ENCODE peak calls at places on chromosomes 11 and 22, in eight cellular contexts. L is activated T-cell treated with anti-CD3 and anti-CD28 coated beads, Interleukin-2, amount 50 U/mL, for 72 hours; W is Right ventricle myocardium superior; T is activated naive CD8-positive, alpha-beta T cell treated with anti-CD3 and anti-CD28 coated beads, Interleukin-2, amount 50 U/mL, for 24 hours; K is midbrain; J is fibroblast of the aortic adventitia; O is HCT116; C is fibroblast of lung. Y is an unnamed sample.

GRCh38 chr11:6572215-6572614 is 31.2 kb downstream of the RRP8 start:
- DNase-seq in L (no peak), W (no peak), T (no peak), K (peak), J (peak), O (no peak), C (peak), Y (no peak)

GRCh38 chr11:58741127-58741526 is 9.4 kb upstream of the GLYAT start:
- DNase-seq in L (no peak), W (no peak), T (no peak), K (no peak), J (no peak), O (no peak), C (no peak), Y (no peak)

GRCh38 chr22:36193171-36193570 is 8.4 kb downstream of the APOL4 start:
- DNase-seq in L (no peak), W (no peak), T (no peak), K (no peak), J (no peak), O (no peak), C (no peak), Y (no peak)

GRCh38 chr22:33006220-33006954 is 51.8 kb downstream of the SYN3 start:
- DNase-seq in L (no peak), W (no peak), T (no peak), K (no peak), J (no peak), O (no peak), C (no peak), Y (no peak)

GRCh38 chr11:94563176-94563847 is 3.9 kb upstream of the PIWIL4 start:
- DNase-seq in L (no peak), W (no peak), T (no peak), K (no peak), J (peak), O (no peak), C (peak), Y (no peak)

GRCh38 chr11:17596711-17597110 is 49.7 kb downstream of the OTOG start:
- DNase-seq in L (no peak), W (no peak), T (no peak), K (no peak), J (no peak), O (no peak), C (no peak), Y (peak)

GRCh38 chr22:39534591-39535301 is 2.2 kb upstream of the RPS19BP1 start:
- DNase-seq in L (peak), W (peak), T (peak), K (peak), J (peak), O (no peak), C (peak), Y (peak)

GRCh38 chr11:74169736-74170458 is 905 bp downstream of the C2CD3 start:
- DNase-seq in L (no peak), W (no peak), T (no peak), K (no peak), J (no peak), O (no peak), C (no peak), Y (no peak)

GRCh38 chr11:8333431-8334401 is 70.0 kb upstream of the LMO1 start:
- DNase-seq in L (no peak), W (no peak), T (no peak), K (no peak), J (no peak), O (no peak), C (no peak), Y (no peak)

GRCh38 chr11:8707541-8708270 is 25.1 kb downstream of the RPL27A start:
- DNase-seq in L (no peak), W (peak), T (no peak), K (peak), J (no peak), O (no peak), C (no peak), Y (no peak)

GRCh38 chr11:23124996-23125395 is 264.7 kb upstream of the CCDC179 start:
- DNase-seq in L (no peak), W (no peak), T (no peak), K (no peak), J (no peak), O (no peak), C (peak), Y (no peak)

GRCh38 chr11:69495441-69496201 is 14.2 kb downstream of the LINC01488 start:
- DNase-seq in L (no peak), W (peak), T (no peak), K (no peak), J (no peak), O (no peak), C (no peak), Y (no peak)

GRCh38 chr11:8382436-8383053 is 118.9 kb upstream of the LMO1 start:
- DNase-seq in L (no peak), W (no peak), T (no peak), K (no peak), J (no peak), O (no peak), C (peak), Y (no peak)

GRCh38 chr22:20813056-20813455 is 39.1 kb downstream of the SERPIND1 start:
- DNase-seq in L (no peak), W (no peak), T (no peak), K (no peak), J (no peak), O (no peak), C (peak), Y (no peak)

GRCh38 chr11:132424433-132424832 is 1054.0 kb downstream of the NTM start:
- DNase-seq in L (no peak), W (no peak), T (no peak), K (no peak), J (no peak), O (no peak), C (no peak), Y (no peak)

GRCh38 chr22:16953206-16954059 is 54.6 kb downstream of the GAB4 start:
- DNase-seq in L (no peak), W (no peak), T (no peak), K (no peak), J (no peak), O (no peak), C (no peak), Y (no peak)

GRCh38 chr22:45008853-45009751 is 703 bp downstream of the PHF21B start:
- DNase-seq in L (peak), W (no peak), T (no peak), K (peak), J (no peak), O (no peak), C (no peak), Y (peak)

GRCh38 chr11:37972691-37973090 is 1374.7 kb upstream of the RAG2 start:
- DNase-seq in L (no peak), W (no peak), T (no peak), K (no peak), J (peak), O (no peak), C (peak), Y (no peak)

GRCh38 chr22:20106849-20107237 is 9.1 kb upstream of the RANBP1 start:
- DNase-seq in L (no peak), W (no peak), T (no peak), K (no peak), J (no peak), O (no peak), C (no peak), Y (no peak)

GRCh38 chr11:30608534-30608933 is 22.4 kb upstream of the MPPED2 start:
- DNase-seq in L (no peak), W (no peak), T (no peak), K (no peak), J (no peak), O (no peak), C (no peak), Y (no peak)

GRCh38 chr11:72758690-72759389 is 6.6 kb upstream of the ARAP1 start:
- DNase-seq in L (no peak), W (peak), T (no peak), K (peak), J (peak), O (no peak), C (peak), Y (no peak)

GRCh38 chr11:8809185-8809584 is 101.8 kb upstream of the AKIP1 start:
- DNase-seq in L (no peak), W (no peak), T (no peak), K (no peak), J (peak), O (no peak), C (no peak), Y (no peak)

GRCh38 chr11:45031912-45032519 is 81.3 kb upstream of the TP53I11 start:
- DNase-seq in L (no peak), W (no peak), T (no peak), K (no peak), J (no peak), O (no peak), C (no peak), Y (no peak)

GRCh38 chr22:50293441-50294318 is 13.8 kb downstream of the PLXNB2 start:
- DNase-seq in L (no peak), W (peak), T (peak), K (peak), J (peak), O (no peak), C (peak), Y (peak)

GRCh38 chr11:64006468-64006867 is 20.2 kb downstream of the OTUB1 start:
- DNase-seq in L (no peak), W (no peak), T (no peak), K (no peak), J (no peak), O (no peak), C (no peak), Y (no peak)

GRCh38 chr11:83566948-83567347 is 280.8 kb upstream of the CCDC90B start:
- DNase-seq in L (no peak), W (no peak), T (no peak), K (no peak), J (peak), O (no peak), C (peak), Y (no peak)

GRCh38 chr11:32297629-32298028 is 137.7 kb downstream of the WT1 start:
- DNase-seq in L (no peak), W (no peak), T (no peak), K (peak), J (peak), O (peak), C (peak), Y (no peak)

GRCh38 chr22:20422965-20423635 is 14.5 kb downstream of the SCARF2 start:
- DNase-seq in L (no peak), W (peak), T (no peak), K (peak), J (peak), O (no peak), C (peak), Y (no peak)

GRCh38 chr22:41003041-41003440 is 51.9 kb downstream of the RBX1 start:
- DNase-seq in L (no peak), W (no peak), T (no peak), K (no peak), J (no peak), O (no peak), C (no peak), Y (peak)

GRCh38 chr11:122807731-122808485 is 30.4 kb upstream of the CRTAM start:
- DNase-seq in L (no peak), W (no peak), T (no peak), K (no peak), J (no peak), O (no peak), C (peak), Y (no peak)

GRCh38 chr11:121249039-121249663 is 43.4 kb upstream of the SC5D start:
- DNase-seq in L (no peak), W (no peak), T (no peak), K (peak), J (peak), O (peak), C (peak), Y (no peak)

GRCh38 chr11:11608783-11609232 is 13.0 kb downstream of the GALNT18 start:
- DNase-seq in L (no peak), W (no peak), T (no peak), K (no peak), J (peak), O (no peak), C (peak), Y (no peak)

GRCh38 chr11:132638421-132638820 is 893.9 kb downstream of the OPCML start:
- DNase-seq in L (no peak), W (no peak), T (no peak), K (no peak), J (no peak), O (no peak), C (no peak), Y (no peak)

GRCh38 chr11:72001255-72001654 is 2.5 kb downstream of the IL18BP start:
- DNase-seq in L (no peak), W (no peak), T (no peak), K (no peak), J (no peak), O (no peak), C (no peak), Y (no peak)

GRCh38 chr11:75103380-75104026 is 6.8 kb upstream of the OR2AT4 start:
- DNase-seq in L (peak), W (no peak), T (no peak), K (no peak), J (peak), O (no peak), C (peak), Y (no peak)

GRCh38 chr11:108985611-108986279 is 320.9 kb downstream of the DDX10 start:
- DNase-seq in L (no peak), W (no peak), T (no peak), K (no peak), J (peak), O (no peak), C (peak), Y (no peak)

GRCh38 chr11:65225284-65226102 is 36.3 kb upstream of the POLA2 start:
- DNase-seq in L (peak), W (peak), T (peak), K (peak), J (peak), O (no peak), C (peak), Y (peak)